ENCODE peak calls at places on chromosome 17, in ten cellular contexts. S is T47D, C is substantia nigra, Q is NCI-H2107, Y is A549, L is LoVo, O is left ventricle myocardium inferior, B is NCI-H524, W is heart right ventricle, E is HT-29. I is an unnamed sample.

GRCh38 chr17:43531955-43532354 is 14.2 kb downstream of the ETV4 start:
- DNase-seq in O (no peak), C (no peak), L (no peak), W (no peak), E (no peak), B (no peak), S (no peak), Y (no peak), Q (no peak), I (no peak)

GRCh38 chr17:46193246-46193625 is at the start of gene KANSL1:
- DNase-seq in W (peak; percentile 88), S (peak; percentile 98), Q (peak; percentile 95), E (peak; percentile 92), Y (peak; percentile 97), C (peak; percentile 89), B (peak; percentile 99), L (peak; percentile 97), O (peak; percentile 86), I (peak; percentile 44)

GRCh38 chr17:29027521-29027920 is 15.4 kb upstream of the PIPOX start:
- DNase-seq in O (no peak), C (no peak), W (no peak), E (no peak), Y (no peak), B (no peak), Q (no peak), S (no peak), L (no peak), I (no peak)

GRCh38 chr17:17375826-17376225 is 72.7 kb downstream of the NT5M start:
- DNase-seq in Q (no peak), S (no peak), E (no peak), L (no peak), Y (no peak), C (no peak), W (no peak), O (no peak), B (no peak), I (no peak)

GRCh38 chr17:74919440-74920305 is 3.4 kb downstream of the USH1G start:
- DNase-seq in C (no peak), B (no peak), W (no peak), Q (no peak), Y (peak; percentile 80), L (no peak), O (no peak), E (peak; percentile 32), S (no peak), I (no peak)

GRCh38 chr17:52673791-52674190 is 515.3 kb upstream of the CA10 start:
- DNase-seq in O (no peak), B (no peak), L (no peak), E (no peak), S (no peak), W (no peak), C (no peak), Q (no peak), Y (no peak), I (no peak)

GRCh38 chr17:9074106-9074505 is 52.8 kb downstream of the NTN1 start:
- DNase-seq in Q (no peak), Y (no peak), B (no peak), W (no peak), O (no peak), L (no peak), C (no peak), E (no peak), S (no peak), I (no peak)

GRCh38 chr17:65228734-65229390 is 91.7 kb downstream of the RGS9 start:
- DNase-seq in Q (no peak), L (peak; percentile 92), C (no peak), E (peak; percentile 68), B (peak; percentile 50), S (no peak), Y (no peak), O (no peak), W (no peak), I (no peak)

GRCh38 chr17:78650093-78650715 is 73.0 kb upstream of the DNAH17 start:
- DNase-seq in Y (peak; percentile 37), B (no peak), L (no peak), O (no peak), S (no peak), E (no peak), Q (no peak), W (no peak), C (no peak), I (no peak)

I was measured in omental fat pad.